ENCODE peak calls at places on chromosome 17, in four cellular contexts. W is H9, Y is H1, C is neuronal stem cell. M is an unnamed sample.

GRCh38 chr17:82844796-82845162 is 5.0 kb upstream of the ZNF750 start:
- DNase-seq in W (no peak), C (no peak), Y (no peak), M (no peak)

GRCh38 chr17:2707721-2708584 is 3.6 kb downstream of the CLUH start:
- DNase-seq in C (no peak), W (peak), Y (no peak), M (no peak)

GRCh38 chr17:82230627-82231311 is 1.9 kb downstream of the SLC16A3 start:
- DNase-seq in W (peak), Y (no peak), C (peak), M (peak)

GRCh38 chr17:40038882-40039513 is 15.2 kb downstream of the MED24 start:
- DNase-seq in Y (no peak), W (peak), C (no peak), M (peak)

GRCh38 chr17:58399974-58400373 is 17.4 kb downstream of the RNF43 start:
- DNase-seq in Y (no peak), C (no peak), W (no peak), M (no peak)

GRCh38 chr17:67063146-67063545 is 18.8 kb downstream of the CACNG1 start:
- DNase-seq in C (no peak), W (peak), Y (no peak), M (no peak)

GRCh38 chr17:55661963-55662834 is 60.5 kb downstream of the TMEM100 start:
- DNase-seq in W (no peak), C (no peak), Y (no peak), M (no peak)

GRCh38 chr17:16243811-16244567 is 27.0 kb downstream of the PIGL start:
- DNase-seq in W (peak), Y (peak), C (no peak), M (no peak)

GRCh38 chr17:43994272-43995149 is 9.9 kb upstream of the NAGS start:
- DNase-seq in C (no peak), Y (no peak), W (peak), M (peak)

GRCh38 chr17:2402517-2402916 is 1.7 kb upstream of the MNT start:
- DNase-seq in Y (no peak), W (no peak), C (no peak), M (no peak)

GRCh38 chr17:6507535-6507934 is 48.8 kb downstream of the PITPNM3 start:
- DNase-seq in W (no peak), C (no peak), Y (no peak), M (peak)

GRCh38 chr17:57408064-57408811 is 151.9 kb downstream of the MSI2 start:
- DNase-seq in W (peak), C (no peak), Y (no peak), M (peak)

GRCh38 chr17:2011421-2012371 is 13.4 kb downstream of the RTN4RL1 start:
- DNase-seq in Y (no peak), W (peak), C (no peak), M (no peak)

GRCh38 chr17:73957564-73957963 is 245.9 kb upstream of the RPL38 start:
- DNase-seq in W (no peak), Y (no peak), C (no peak), M (no peak)

GRCh38 chr17:1725642-1726511 is 1.4 kb downstream of the WDR81 start:
- DNase-seq in Y (no peak), C (no peak), W (no peak), M (no peak)

GRCh38 chr17:76071497-76072148 is 694 bp downstream of the SRP68 start:
- DNase-seq in Y (no peak), C (no peak), W (no peak), M (no peak)

GRCh38 chr17:38939987-38940386 is 14.6 kb downstream of the LASP1NB start:
- DNase-seq in W (no peak), Y (no peak), C (no peak), M (no peak)

GRCh38 chr17:27381007-27381501 is 75.2 kb upstream of the KSR1 start:
- DNase-seq in Y (peak), W (peak), C (peak), M (peak)

GRCh38 chr17:71273451-71273850 is 847.4 kb upstream of the SOX9 start:
- DNase-seq in C (no peak), Y (no peak), W (no peak), M (no peak)

DNA sequence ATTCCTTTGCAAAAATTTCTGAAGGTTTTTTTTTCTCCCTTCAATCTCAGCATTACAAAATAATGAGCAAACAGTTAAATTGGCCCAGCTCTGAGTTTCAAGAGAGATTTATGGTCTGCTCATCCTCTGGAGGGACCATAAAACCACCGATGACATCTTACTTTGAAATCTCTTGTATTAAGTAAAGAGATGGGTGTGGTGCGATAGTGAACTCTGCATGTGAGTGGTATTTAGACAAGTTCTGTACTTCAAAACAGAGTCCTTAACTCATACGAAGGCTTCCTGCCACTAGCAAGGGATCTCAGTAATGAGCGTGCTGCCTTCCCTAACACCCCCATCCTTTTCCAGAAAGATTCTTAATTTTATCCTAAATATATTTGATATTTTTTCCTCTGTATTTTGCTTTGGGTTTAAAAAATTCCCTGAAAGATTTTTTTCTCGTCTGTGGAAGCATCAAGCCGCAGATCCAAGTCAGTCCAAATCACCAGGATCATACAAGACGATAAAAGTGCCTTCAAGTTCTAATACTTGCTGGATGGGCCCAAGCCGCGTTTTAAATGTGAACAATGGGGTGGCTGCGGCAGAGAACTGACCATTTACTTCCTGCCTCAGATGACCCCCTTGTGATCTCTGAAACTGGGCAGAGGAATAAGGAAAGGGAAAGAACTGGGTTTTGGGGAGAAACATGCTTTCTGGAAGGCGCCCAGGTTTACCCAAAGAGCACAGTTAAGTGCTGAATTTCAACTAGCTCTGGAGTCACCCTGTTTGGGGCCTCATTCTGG is 1.9 kb downstream of the FAM20A start:
- DNase-seq in W (no peak), Y (no peak), C (no peak), M (peak)
- H3K18ac ChIP-seq in W (peak), Y (peak), C (peak), M (no peak)

GRCh38 chr17:72802726-72803125 is 289.8 kb downstream of the SLC39A11 start:
- DNase-seq in Y (no peak), C (no peak), W (no peak), M (no peak)

GRCh38 chr17:72806011-72806410 is 286.5 kb downstream of the SLC39A11 start:
- DNase-seq in Y (no peak), W (no peak), C (no peak), M (no peak)

GRCh38 chr17:72804949-72805348 is 287.5 kb downstream of the SLC39A11 start:
- DNase-seq in C (no peak), W (no peak), Y (no peak), M (no peak)
- H2BK12ac ChIP-seq in C (no peak), W (no peak), Y (no peak), M (no peak)

GRCh38 chr17:17902357-17902756 is 65.6 kb upstream of the SREBF1 start:
- DNase-seq in C (no peak), W (no peak), Y (no peak), M (no peak)

GRCh38 chr17:17899486-17899885 is 62.7 kb upstream of the SREBF1 start:
- DNase-seq in C (no peak), Y (no peak), W (no peak), M (no peak)

GRCh38 chr17:17902877-17903276 is 66.1 kb upstream of the SREBF1 start:
- DNase-seq in Y (no peak), C (no peak), W (no peak), M (peak)

GRCh38 chr17:17898673-17899072 is 61.9 kb upstream of the SREBF1 start:
- DNase-seq in Y (no peak), C (no peak), W (no peak), M (no peak)

DNA sequence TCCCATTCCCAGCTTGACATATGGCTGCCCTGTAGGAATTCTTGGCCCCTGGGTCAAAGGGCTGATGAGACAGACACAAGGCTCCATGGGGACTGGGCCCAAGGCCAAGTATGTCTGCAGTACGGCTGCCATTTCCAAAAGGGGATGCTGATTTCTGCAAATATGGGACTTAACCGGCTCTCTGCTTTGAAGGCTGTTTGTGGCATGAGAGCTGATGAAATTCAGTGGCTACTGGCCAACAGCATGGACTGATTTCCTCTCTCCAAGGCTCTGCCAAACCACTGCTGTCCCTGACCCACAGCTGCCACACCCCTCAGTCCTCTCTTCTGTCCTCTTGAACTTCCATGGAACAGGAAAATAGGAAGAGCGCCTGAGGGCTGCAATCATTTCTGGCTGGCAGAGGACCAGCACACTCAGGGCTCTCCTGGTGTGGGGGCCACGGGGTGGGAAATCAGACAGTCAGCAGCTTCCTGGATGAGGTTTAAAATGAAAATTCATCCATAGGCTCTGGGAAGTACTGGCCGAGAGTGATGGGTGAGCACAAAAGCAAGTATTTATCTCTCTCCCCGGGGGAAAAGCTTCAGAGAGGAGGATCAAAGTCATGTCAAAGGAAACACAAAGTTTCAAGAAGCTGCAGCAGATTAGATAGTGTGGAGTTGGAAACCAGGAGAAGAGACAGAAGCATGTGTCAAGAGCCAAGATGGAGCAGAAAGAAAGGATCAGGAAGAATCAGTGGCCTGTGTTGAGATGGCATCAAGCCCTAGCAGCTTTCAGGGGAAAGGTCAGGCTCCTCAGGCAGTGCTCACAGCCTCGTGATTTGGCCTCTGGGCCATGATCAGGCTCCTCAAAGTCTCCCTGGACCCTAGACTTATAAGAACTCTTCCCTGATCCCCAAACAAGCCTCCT is 64.1 kb upstream of the SREBF1 start:
- DNase-seq in C (no peak), Y (no peak), W (no peak), M (peak)
- H3K18ac ChIP-seq in C (no peak), Y (no peak), W (no peak), M (no peak)

GRCh38 chr17:77385750-77386501 is 245.2 kb downstream of the SEC14L1 start:
- DNase-seq in C (no peak), Y (no peak), W (no peak), M (no peak)
- H2BK12ac ChIP-seq in C (no peak), Y (no peak), W (no peak), M (peak)

DNA sequence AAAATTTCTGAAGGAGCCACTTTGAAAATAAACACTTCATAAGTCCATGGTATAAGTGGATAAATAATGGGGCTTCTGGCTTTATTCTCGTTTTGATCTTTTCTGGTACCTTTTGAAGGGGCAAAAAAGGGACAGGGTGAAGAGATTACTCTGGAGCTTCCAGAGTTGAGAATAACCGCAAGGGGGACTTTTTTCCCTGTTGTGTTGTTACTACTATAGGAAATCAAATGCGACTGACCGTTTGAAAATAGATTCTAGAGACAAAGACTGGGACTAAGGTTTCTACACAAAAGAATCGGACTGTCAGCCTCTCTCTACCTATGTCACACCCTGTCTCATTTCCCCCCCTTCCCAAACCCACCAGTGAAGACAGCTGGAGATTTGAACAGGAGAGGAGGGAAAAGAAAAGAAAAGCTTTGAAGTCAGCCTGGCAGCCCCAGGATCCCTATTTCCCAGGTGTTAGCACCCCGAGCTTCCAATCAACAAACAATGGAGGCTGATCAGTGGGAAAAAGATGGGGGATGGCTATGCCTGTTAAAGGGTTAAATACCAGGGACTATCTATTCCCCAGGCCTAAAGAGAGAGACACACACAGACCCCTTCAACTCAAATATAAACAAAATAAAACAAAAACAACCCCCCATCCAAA is 8.3 kb downstream of the HOXB4 start:
- DNase-seq in Y (no peak), C (no peak), W (no peak), M (peak)
- H3K18ac ChIP-seq in Y (no peak), C (no peak), W (no peak), M (peak)

DNA sequence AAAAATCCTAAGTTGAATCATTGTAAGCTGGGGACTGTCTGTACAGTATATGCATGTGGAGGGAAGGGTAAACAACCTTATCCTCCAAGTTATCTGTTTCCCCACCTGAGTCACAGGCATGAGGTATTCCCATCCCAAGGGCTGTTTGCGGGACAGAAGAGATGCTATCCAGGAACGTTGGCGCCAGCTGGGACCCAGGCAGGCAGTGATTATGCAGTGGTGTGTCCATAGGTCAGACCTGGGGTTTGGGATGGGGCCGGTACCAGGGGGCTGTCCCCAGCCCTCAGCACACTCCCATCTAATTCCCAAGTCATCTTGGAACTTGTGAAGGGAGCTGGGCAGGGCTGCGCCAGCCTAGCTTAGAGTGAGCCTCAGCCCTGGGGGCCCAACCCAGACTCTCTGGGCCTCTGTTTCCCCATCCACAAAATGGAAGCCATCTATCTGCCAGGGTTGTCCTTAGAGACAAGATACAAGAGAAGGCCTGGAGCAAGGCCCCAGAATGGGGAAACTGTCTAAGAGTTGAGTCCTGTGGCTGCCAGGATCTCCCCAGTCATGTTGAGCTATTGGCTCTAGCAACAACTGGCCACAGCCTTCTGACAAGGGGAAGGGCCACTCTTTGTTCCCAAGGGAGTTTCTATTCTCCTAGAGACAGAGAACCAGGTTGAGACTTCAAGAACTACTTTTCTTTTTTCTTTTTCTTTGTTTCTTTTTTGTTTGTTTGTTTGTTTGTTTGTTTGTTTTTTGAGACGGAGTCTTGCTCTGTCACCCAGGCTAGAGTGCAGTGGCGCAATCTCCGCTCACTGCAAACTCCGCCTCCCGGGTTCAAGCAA is 9.8 kb upstream of the JUP start:
- DNase-seq in Y (no peak), C (no peak), W (no peak), M (no peak)
- H2BK12ac ChIP-seq in Y (no peak), C (no peak), W (no peak), M (peak)

GRCh38 chr17:30292490-30292858 is 730 bp upstream of the BLMH start:
- DNase-seq in Y (no peak), W (no peak), C (no peak), M (no peak)
- H3K18ac ChIP-seq in Y (no peak), W (no peak), C (no peak), M (no peak)

GRCh38 chr17:41654908-41655607 is 30.7 kb upstream of the KRT17 start:
- DNase-seq in Y (no peak), W (no peak), C (no peak), M (no peak)
- H2BK12ac ChIP-seq in Y (peak), W (peak), C (peak), M (no peak)

GRCh38 chr17:7588553-7589203 is 1.2 kb downstream of the SOX15 start:
- DNase-seq in W (peak), Y (no peak), C (no peak), M (no peak)

GRCh38 chr17:7589891-7590611 is at the start of gene SOX15:
- DNase-seq in C (no peak), W (peak), Y (no peak), M (no peak)

GRCh38 chr17:7590743-7591142 is 849 bp upstream of the SOX15 start:
- DNase-seq in W (peak), Y (no peak), C (peak), M (peak)

GRCh38 chr17:7587831-7588230 is 2.1 kb downstream of the SOX15 start:
- DNase-seq in W (no peak), C (no peak), Y (no peak), M (peak)

GRCh38 chr17:7589204-7589868 is 558 bp downstream of the SOX15 start:
- DNase-seq in W (peak), Y (no peak), C (peak), M (peak)
- H3K18ac ChIP-seq in W (peak), Y (peak), C (peak), M (no peak)

M was measured in mesenchymal stem cell.